ENCODE peak calls at places on chromosomes 5 and 9, in seven cellular contexts. F, U, L, C, M, G and H are unnamed samples.

GRCh38 chr5:109411627-109412026 is 1.9 kb upstream of the PJA2 start:
- DNase-seq in F (peak; percentile 97), U (peak; percentile 73), L (no peak), C (no peak), M (no peak), G (no peak), H (no peak)

GRCh38 chr5:16428359-16428758 is 37.2 kb downstream of the ZNF622 start:
- DNase-seq in F (no peak), U (no peak), L (no peak), C (no peak), M (no peak), G (no peak), H (no peak)

GRCh38 chr5:72040513-72040912 is 66.8 kb upstream of the MAP1B start:
- DNase-seq in F (no peak), U (no peak), L (no peak), C (no peak), M (no peak), G (no peak), H (no peak)

GRCh38 chr5:88877826-88878225 is 5.2 kb downstream of the MEF2C start:
- DNase-seq in F (peak; percentile 10), U (no peak), L (no peak), C (no peak), M (no peak), G (no peak), H (no peak)

GRCh38 chr5:122332589-122333555 is 20.8 kb downstream of the SNCAIP start:
- DNase-seq in F (no peak), U (no peak), L (no peak), C (no peak), M (no peak), G (no peak), H (no peak)

GRCh38 chr5:73591102-73591695 is 25.7 kb downstream of the UTP15 start:
- DNase-seq in F (peak; percentile 95), U (peak; percentile 66), L (no peak), C (peak; percentile 48), M (peak; percentile 26), G (peak; percentile 23), H (peak; percentile 82)

GRCh38 chr5:160467555-160468418 is 46.1 kb downstream of the PTTG1 start:
- DNase-seq in F (peak; percentile 84), U (peak; percentile 9), L (peak; percentile 67), C (peak; percentile 59), M (peak; percentile 82), G (peak; percentile 60), H (no peak)

GRCh38 chr9:76595645-76596044 is 136.7 kb downstream of the GCNT1 start:
- DNase-seq in F (no peak), U (no peak), L (no peak), C (no peak), M (no peak), G (no peak), H (no peak)

GRCh38 chr9:19116391-19116790 is 10.9 kb downstream of the PLIN2 start:
- DNase-seq in F (peak; percentile 92), U (peak; percentile 58), L (no peak), C (no peak), M (no peak), G (no peak), H (no peak)

GRCh38 chr5:1554410-1554967 is 30.7 kb upstream of the LPCAT1 start:
- DNase-seq in F (no peak), U (no peak), L (peak; percentile 30), C (peak; percentile 28), M (no peak), G (no peak), H (no peak)

GRCh38 chr9:14346826-14347407 is 33.0 kb upstream of the NFIB start:
- DNase-seq in F (no peak), U (no peak), L (no peak), C (no peak), M (no peak), G (no peak), H (peak; percentile 100)

GRCh38 chr9:3464033-3464638 is 61.7 kb downstream of the RFX3 start:
- DNase-seq in F (peak; percentile 61), U (no peak), L (no peak), C (no peak), M (no peak), G (no peak), H (no peak)